ENCODE peak calls at places on chromosomes 16 and 17, in ten cellular contexts. G is transverse colon, S is suprapubic skin, B is A549, H is GM12878, K is sigmoid colon, R is K562, Y is ovary, I is HepG2, X is tibial nerve. Q is an unnamed sample.

GRCh38 chr16:78240459-78241222 is 141.2 kb downstream of the WWOX start:
- DNase-seq in G (no peak), S (no peak), B (peak; percentile 6), H (no peak), K (no peak), R (no peak), Y (no peak), I (peak; percentile 93), X (no peak), Q (peak; percentile 65)

GRCh38 chr16:55115506-55115905 is 184.8 kb downstream of the IRX5 start:
- DNase-seq in G (no peak), S (no peak), B (no peak), H (no peak), K (no peak), R (no peak), Y (no peak), I (no peak), X (no peak), Q (no peak)

GRCh38 chr17:2043785-2044184 is 2.0 kb downstream of the OVCA2 start:
- DNase-seq in G (no peak), S (no peak), B (peak; percentile 52), H (no peak), K (no peak), R (no peak), Y (no peak), I (no peak), X (no peak), Q (no peak)

GRCh38 chr16:47731252-47731651 is 270.1 kb downstream of the PHKB start:
- DNase-seq in G (no peak), S (no peak), B (no peak), H (no peak), K (no peak), R (no peak), Y (no peak), I (peak; percentile 23), X (no peak), Q (no peak)

GRCh38 chr17:60959011-60959410 is 281.4 kb downstream of the BCAS3 start:
- DNase-seq in G (no peak), S (no peak), B (no peak), H (no peak), K (no peak), R (no peak), Y (no peak), I (no peak), X (no peak), Q (no peak)

GRCh38 chr16:31529398-31530312 is 2.0 kb downstream of the AHSP start:
- DNase-seq in G (no peak), S (no peak), B (no peak), H (no peak), K (no peak), R (peak; percentile 79), Y (peak; percentile 43), I (no peak), X (no peak), Q (no peak)

GRCh38 chr17:17350491-17351355 is 47.5 kb downstream of the NT5M start:
- DNase-seq in G (no peak), S (peak; percentile 77), B (peak; percentile 55), H (no peak), K (no peak), R (no peak), Y (no peak), I (no peak), X (no peak), Q (peak; percentile 13)

GRCh38 chr17:31400481-31400950 is 9.0 kb downstream of the RAB11FIP4 start:
- DNase-seq in G (no peak), S (peak; percentile 58), B (no peak), H (no peak), K (no peak), R (no peak), Y (no peak), I (no peak), X (no peak), Q (no peak)

GRCh38 chr17:29294580-29294900 is 592 bp upstream of the NUFIP2 start:
- DNase-seq in G (no peak), S (no peak), B (no peak), H (no peak), K (no peak), R (no peak), Y (no peak), I (no peak), X (no peak), Q (no peak)

GRCh38 chr17:80794281-80795089 is 197.2 kb upstream of the CHMP6 start:
- DNase-seq in G (no peak), S (peak; percentile 54), B (no peak), H (no peak), K (peak; percentile 57), R (no peak), Y (no peak), I (no peak), X (no peak), Q (no peak)

GRCh38 chr16:67842509-67843342 is 606 bp downstream of the THAP11 start:
- DNase-seq in G (peak; percentile 60), S (no peak), B (no peak), H (no peak), K (peak; percentile 82), R (no peak), Y (peak; percentile 50), I (peak; percentile 61), X (no peak), Q (peak; percentile 49)

DNA sequence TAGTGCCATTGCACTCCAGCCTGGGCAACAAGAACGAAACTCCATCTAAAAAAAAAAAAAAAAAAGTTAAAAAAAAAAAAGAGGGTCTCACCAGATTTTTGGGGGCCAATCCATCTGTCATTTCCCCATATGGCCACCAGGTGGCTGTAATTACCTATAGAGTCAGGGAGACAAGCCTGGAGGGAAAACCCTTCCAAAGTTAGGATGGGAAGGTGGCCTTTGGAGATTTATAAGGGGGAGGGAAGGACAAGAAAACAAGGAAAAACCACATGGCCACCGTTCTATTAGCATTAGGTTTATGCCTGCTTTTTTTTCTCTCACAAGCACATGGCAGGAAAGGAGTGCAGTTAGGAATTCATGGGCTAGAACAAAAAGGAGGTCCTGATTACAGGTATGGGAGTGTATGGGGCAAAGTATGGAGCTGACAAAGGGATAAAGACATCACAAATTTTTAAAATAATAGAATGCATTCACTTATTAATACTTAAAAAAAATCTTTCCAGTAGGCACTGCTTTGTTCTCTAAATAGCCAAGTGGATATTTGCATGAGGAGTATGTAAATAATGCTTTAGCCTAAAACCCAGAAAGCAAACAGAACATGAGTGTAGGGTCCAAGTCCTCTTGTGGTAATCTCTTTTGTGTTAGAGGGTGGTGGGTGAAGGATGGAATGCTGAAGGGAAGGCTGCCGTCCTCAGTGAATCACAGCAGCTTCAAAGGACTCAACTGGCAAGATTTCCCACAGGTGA is 5.1 kb downstream of the CYB5D1 start:
- DNase-seq in G (peak; percentile 31), S (no peak), B (peak; percentile 65), H (no peak), K (peak; percentile 74), R (peak; percentile 45), Y (peak; percentile 72), I (peak; percentile 91), X (peak; percentile 26), Q (no peak)
- TF ChIP-seq POLR2A in G (no peak), S (no peak), B (no peak), H (no peak), K (no peak), R (no peak), Y (no peak), I (no peak), X (no peak), Q (no peak)

GRCh38 chr16:87570564-87570937 is 31.8 kb upstream of the JPH3 start:
- DNase-seq in G (no peak), S (no peak), B (no peak), H (no peak), K (no peak), R (no peak), Y (no peak), I (no peak), X (no peak), Q (no peak)
- TF ChIP-seq EP300 in G (no peak), S (no peak), B (no peak), H (no peak), K (no peak), R (no peak), Y (no peak), I (no peak), X (no peak), Q (no peak)

GRCh38 chr17:77256710-77257109 is 115.9 kb downstream of the SEC14L1 start:
- DNase-seq in G (no peak), S (no peak), B (no peak), H (no peak), K (no peak), R (peak; percentile 39), Y (no peak), I (no peak), X (no peak), Q (no peak)
- TF ChIP-seq CTCF in G (no peak), S (no peak), B (no peak), H (no peak), K (no peak), R (peak; percentile 22), Y (no peak), I (no peak), X (no peak), Q (no peak)

GRCh38 chr16:30446203-30446595 is 525 bp upstream of the SEPHS2 start:
- DNase-seq in G (no peak), S (no peak), B (no peak), H (no peak), K (no peak), R (no peak), Y (no peak), I (no peak), X (no peak), Q (no peak)

GRCh38 chr16:30444231-30445148 is 1.2 kb downstream of the SEPHS2 start:
- DNase-seq in G (no peak), S (no peak), B (no peak), H (no peak), K (no peak), R (peak; percentile 30), Y (no peak), I (no peak), X (no peak), Q (no peak)

GRCh38 chr16:30447512-30448226 is 2.0 kb upstream of the SEPHS2 start:
- DNase-seq in G (no peak), S (no peak), B (no peak), H (no peak), K (no peak), R (no peak), Y (no peak), I (peak; percentile 97), X (no peak), Q (no peak)

GRCh38 chr16:30445149-30445407 is 596 bp downstream of the SEPHS2 start:
- DNase-seq in G (no peak), S (no peak), B (no peak), H (no peak), K (no peak), R (no peak), Y (no peak), I (no peak), X (no peak), Q (no peak)

DNA sequence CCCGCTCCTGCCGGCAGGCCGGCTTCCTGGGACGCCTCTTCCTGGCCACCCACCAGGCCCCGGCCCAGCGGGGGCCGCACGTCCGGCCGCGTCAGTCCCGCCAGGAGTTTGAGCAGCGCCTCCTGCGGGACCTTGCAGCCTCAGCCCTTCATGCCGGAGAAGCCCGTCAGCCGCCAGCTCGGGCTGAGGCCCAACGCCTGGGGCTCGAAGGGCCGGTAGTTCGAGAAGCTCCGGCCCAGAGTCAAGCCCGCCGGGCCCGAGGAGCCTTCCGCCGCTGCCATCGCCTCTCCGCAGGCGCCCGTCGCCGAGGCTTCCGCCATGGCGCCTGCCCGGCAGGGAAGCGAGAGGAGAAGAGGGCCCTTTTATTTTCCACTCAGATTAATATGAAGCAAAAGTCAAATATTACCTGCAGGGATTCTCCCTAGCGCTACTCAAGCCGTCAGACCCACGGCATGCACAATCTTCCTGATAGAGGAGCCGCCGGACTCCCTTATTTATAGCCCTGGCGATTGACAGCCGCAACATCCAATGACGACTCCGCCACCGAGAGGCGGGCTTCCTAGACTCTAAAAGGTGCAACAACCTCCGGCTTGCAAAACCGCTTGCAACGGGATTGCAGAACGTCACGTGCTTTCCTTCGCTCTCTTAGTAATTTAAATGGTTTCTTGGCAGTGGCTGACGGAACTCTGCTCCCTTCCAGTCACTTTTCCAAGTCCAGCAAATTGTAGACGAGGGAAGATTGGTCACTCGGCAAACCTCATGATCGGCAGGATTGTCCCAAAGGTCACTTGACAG is at the start of gene SEPHS2:
- DNase-seq in G (peak; percentile 99), S (peak; percentile 98), B (peak; percentile 92), H (peak; percentile 84), K (peak; percentile 99), R (peak; percentile 93), Y (peak; percentile 99), I (peak; percentile 97), X (peak; percentile 99), Q (peak; percentile 99)
- TF ChIP-seq POLR2A in G (peak; percentile 94), S (peak; percentile 81), B (peak; percentile 79), H (peak; percentile 90), K (peak; percentile 65), R (peak; percentile 98), Y (peak; percentile 38), I (peak; percentile 92), X (peak; percentile 32), Q (peak; percentile 88)